ENCODE peak calls at places on chromosomes 1 and 21, in six cellular contexts. J is DND-41, R is B cell, Q is Calu3, Y is fibroblast of mammary gland, T is fibroblast of the conjunctiva. L is an unnamed sample.

GRCh38 chr1:47562799-47563198 is 125.0 kb downstream of the FOXD2 start:
- DNase-seq in J (no peak), Q (no peak), Y (no peak), T (no peak), R (no peak), L (no peak)

GRCh38 chr1:177306019-177306415 is 135.3 kb downstream of the BRINP2 start:
- DNase-seq in T (no peak), R (no peak), J (no peak), Y (no peak), Q (no peak), L (no peak)

GRCh38 chr1:229842302-229843255 is 216.5 kb downstream of the URB2 start:
- DNase-seq in R (no peak), Q (no peak), J (no peak), Y (peak), T (no peak), L (no peak)

GRCh38 chr1:21567241-21568005 is 58.2 kb downstream of the ALPL start:
- DNase-seq in Q (no peak), Y (peak), T (no peak), R (no peak), J (no peak), L (no peak)

GRCh38 chr1:17565551-17565971 is 26.1 kb downstream of the ARHGEF10L start:
- DNase-seq in J (no peak), R (no peak), Y (no peak), Q (no peak), T (no peak), L (no peak)

GRCh38 chr21:15272591-15272990 is 207.8 kb upstream of the NRIP1 start:
- DNase-seq in R (no peak), J (no peak), Y (peak), Q (no peak), T (no peak), L (no peak)

GRCh38 chr1:198771562-198772153 is 132.8 kb downstream of the PTPRC start:
- DNase-seq in Y (peak), T (peak), R (peak), J (peak), Q (peak), L (peak)

GRCh38 chr1:114397601-114398000 is 113.4 kb downstream of the TRIM33 start:
- DNase-seq in Q (no peak), J (no peak), Y (no peak), T (no peak), R (no peak), L (no peak)

GRCh38 chr1:235632538-235633219 is 16.9 kb downstream of the GNG4 start:
- DNase-seq in R (no peak), Y (peak), Q (no peak), T (peak), J (no peak), L (peak)

GRCh38 chr1:53946252-53947171 is at the start of gene LRRC42:
- DNase-seq in Q (no peak), J (no peak), R (peak), Y (no peak), T (no peak), L (no peak)

GRCh38 chr1:223016381-223016780 is 126.7 kb downstream of the TLR5 start:
- DNase-seq in Q (no peak), T (no peak), Y (no peak), J (no peak), R (no peak), L (no peak)

GRCh38 chr21:38475519-38475918 is 22.8 kb downstream of the ERG start:
- DNase-seq in Y (no peak), T (no peak), J (no peak), R (no peak), Q (no peak), L (no peak)

GRCh38 chr21:41349607-41350390 is 12.0 kb upstream of the MX2 start:
- DNase-seq in T (no peak), R (no peak), J (no peak), Y (no peak), Q (no peak), L (no peak)

L was measured in A172.